ENCODE peak calls at places on chromosomes 16 and 17, in seven cellular contexts. One of them, this sample, is unnamed.

GRCh38 chr16:72282338-72282737 is 110.4 kb upstream of the PMFBP1 start:
- DNase-seq in WTC11: no peak
- DNase-seq in thoracic aorta: no peak
- DNase-seq in body of pancreas: no peak
- DNase-seq in nephron progenitor cell: no peak
- DNase-seq in AML-193: no peak
- DNase-seq in heart left ventricle: no peak
- DNase-seq in this sample: no peak

GRCh38 chr16:83609178-83609577 is 198.6 kb upstream of the HSBP1 start:
- DNase-seq in WTC11: no peak
- DNase-seq in thoracic aorta: no peak
- DNase-seq in body of pancreas: no peak
- DNase-seq in nephron progenitor cell: no peak
- DNase-seq in heart left ventricle: no peak
- DNase-seq in AML-193: no peak
- DNase-seq in this sample: no peak

GRCh38 chr16:47180073-47180472 is 36.3 kb upstream of the NETO2 start:
- DNase-seq in body of pancreas: no peak
- DNase-seq in WTC11: no peak
- DNase-seq in heart left ventricle: no peak
- DNase-seq in AML-193: no peak
- DNase-seq in nephron progenitor cell: no peak
- DNase-seq in thoracic aorta: no peak
- DNase-seq in this sample: no peak

GRCh38 chr16:3510410-3510809 is 9.6 kb downstream of the CLUAP1 start:
- DNase-seq in AML-193: no peak
- DNase-seq in nephron progenitor cell: no peak
- DNase-seq in thoracic aorta: no peak
- DNase-seq in body of pancreas: no peak
- DNase-seq in heart left ventricle: no peak
- DNase-seq in WTC11: no peak
- DNase-seq in this sample: no peak

GRCh38 chr16:88943131-88943664 is 33.8 kb downstream of the CBFA2T3 start:
- DNase-seq in AML-193: no peak
- DNase-seq in WTC11: no peak
- DNase-seq in body of pancreas: no peak
- DNase-seq in nephron progenitor cell: no peak
- DNase-seq in thoracic aorta: no peak
- DNase-seq in heart left ventricle: no peak
- DNase-seq in this sample: no peak

GRCh38 chr17:56985371-56986162 is 7.6 kb downstream of the SCPEP1 start:
- DNase-seq in nephron progenitor cell: no peak
- DNase-seq in heart left ventricle: no peak
- DNase-seq in body of pancreas: no peak
- DNase-seq in AML-193: peak
- DNase-seq in WTC11: no peak
- DNase-seq in thoracic aorta: no peak
- DNase-seq in this sample: no peak

GRCh38 chr16:58187092-58187491 is 10.8 kb downstream of the CSNK2A2 start:
- DNase-seq in AML-193: no peak
- DNase-seq in nephron progenitor cell: no peak
- DNase-seq in thoracic aorta: no peak
- DNase-seq in WTC11: no peak
- DNase-seq in heart left ventricle: no peak
- DNase-seq in body of pancreas: no peak
- DNase-seq in this sample: no peak

GRCh38 chr16:695355-696089 is 5.3 kb upstream of the WDR24 start:
- DNase-seq in thoracic aorta: no peak
- DNase-seq in nephron progenitor cell: peak
- DNase-seq in AML-193: no peak
- DNase-seq in WTC11: peak
- DNase-seq in heart left ventricle: no peak
- DNase-seq in body of pancreas: peak
- DNase-seq in this sample: peak

GRCh38 chr16:75801307-75801706 is 75.0 kb upstream of the CPHXL start:
- DNase-seq in nephron progenitor cell: no peak
- DNase-seq in AML-193: no peak
- DNase-seq in heart left ventricle: no peak
- DNase-seq in body of pancreas: no peak
- DNase-seq in thoracic aorta: no peak
- DNase-seq in WTC11: no peak
- DNase-seq in this sample: no peak

This sample was measured in effector memory CD8-positive, alpha-beta T cell.